ENCODE peak calls at places on chromosomes 5 and 9, in four cellular contexts. G, T, J and O are unnamed samples.

GRCh38 chr5:126348855-126349635 is 74.2 kb upstream of the GRAMD2B start:
- DNase-seq in J (peak), G (no peak), T (no peak), O (no peak)

GRCh38 chr5:119363936-119364335 is 8.1 kb downstream of the TNFAIP8 start:
- DNase-seq in G (no peak), J (no peak), T (no peak), O (no peak)

GRCh38 chr9:126809068-126809467 is 4.2 kb downstream of the ZBTB43 start:
- DNase-seq in G (no peak), J (no peak), T (no peak), O (no peak)

GRCh38 chr5:134577022-134577795 is 51.7 kb downstream of the JADE2 start:
- DNase-seq in J (peak), G (no peak), T (no peak), O (no peak)

GRCh38 chr9:14346826-14347407 is 33.0 kb upstream of the NFIB start:
- DNase-seq in G (no peak), T (no peak), J (peak), O (no peak)

GRCh38 chr5:149417714-149418368 is 38.7 kb upstream of the IL17B start:
- DNase-seq in T (no peak), G (no peak), J (no peak), O (no peak)

GRCh38 chr5:53582225-53582624 is 21.8 kb downstream of the NDUFS4 start:
- DNase-seq in G (no peak), T (no peak), J (no peak), O (no peak)

GRCh38 chr9:125472926-125473701 is 211.5 kb downstream of the GAPVD1 start:
- DNase-seq in T (no peak), J (peak), G (no peak), O (no peak)

GRCh38 chr5:1110930-1111726 is 735 bp downstream of the SLC12A7 start:
- DNase-seq in G (no peak), T (no peak), J (peak), O (peak)

GRCh38 chr5:172426086-172426485 is 28.2 kb downstream of the SH3PXD2B start:
- DNase-seq in J (no peak), G (no peak), T (no peak), O (no peak)

GRCh38 chr9:130095872-130096271 is 42.2 kb downstream of the GPR107 start:
- DNase-seq in J (no peak), G (no peak), T (no peak), O (no peak)

GRCh38 chr9:112644449-112644965 is 73.4 kb downstream of the INIP start:
- DNase-seq in T (no peak), J (no peak), G (no peak), O (no peak)

GRCh38 chr9:127528407-127529251 is 77.3 kb downstream of the LRSAM1 start:
- DNase-seq in G (no peak), J (peak), T (no peak), O (no peak)

GRCh38 chr5:54518146-54519082 is 855 bp downstream of the SNX18 start:
- DNase-seq in J (peak), T (peak), G (peak), O (peak)

GRCh38 chr5:73812962-73813588 is 187.1 kb downstream of the ARHGEF28 start:
- DNase-seq in G (no peak), J (no peak), T (no peak), O (no peak)